ENCODE peak calls at places on chromosomes 13 and 19, in six cellular contexts. D is upper lobe of left lung, H is GM12878, Y is A549, O is HepG2, R is K562. P is an unnamed sample.
A peak's percentile ranks its signal among the peaks of the same experiment; 100 is the strongest.

GRCh38 chr13:24038846-24039330 is 121.6 kb upstream of the SPATA13 start:
- ATAC-seq in D (no peak), H (peak; percentile 74), Y (no peak), O (peak; percentile 53), R (no peak), P (peak; percentile 43)

GRCh38 chr19:10686661-10687517 is 14.3 kb upstream of the QTRT1 start:
- ATAC-seq in D (no peak), H (no peak), Y (no peak), O (no peak), R (no peak), P (no peak)

GRCh38 chr19:48676887-48677286 is 4.1 kb upstream of the NTN5 start:
- ATAC-seq in D (no peak), H (no peak), Y (no peak), O (no peak), R (no peak), P (no peak)

GRCh38 chr13:42378383-42378780 is 106.4 kb downstream of the AKAP11 start:
- ATAC-seq in D (no peak), H (peak; percentile 74), Y (no peak), O (no peak), R (no peak), P (no peak)

GRCh38 chr13:28735481-28736029 is 16.8 kb upstream of the SLC46A3 start:
- ATAC-seq in D (no peak), H (no peak), Y (no peak), O (no peak), R (no peak), P (no peak)

GRCh38 chr19:30165228-30165813 is 206.9 kb upstream of the ZNF536 start:
- ATAC-seq in D (no peak), H (no peak), Y (no peak), O (no peak), R (no peak), P (no peak)

GRCh38 chr13:107271226-107271625 is 703.3 kb upstream of the ARGLU1 start:
- ATAC-seq in D (no peak), H (no peak), Y (no peak), O (no peak), R (no peak), P (no peak)

GRCh38 chr19:18712981-18713380 is 29.5 kb downstream of the CRTC1 start:
- ATAC-seq in D (no peak), H (no peak), Y (no peak), O (no peak), R (no peak), P (no peak)

GRCh38 chr19:3784607-3785463 is 1.3 kb downstream of the MATK start:
- ATAC-seq in D (peak; percentile 28), H (no peak), Y (peak; percentile 65), O (peak; percentile 21), R (no peak), P (no peak)

GRCh38 chr13:19794552-19795143 is 11.9 kb upstream of the PSPC1 start:
- ATAC-seq in D (peak; percentile 70), H (no peak), Y (no peak), O (no peak), R (no peak), P (no peak)

GRCh38 chr13:113499936-113500335 is 9.4 kb upstream of the DCUN1D2 start:
- ATAC-seq in D (no peak), H (no peak), Y (no peak), O (no peak), R (no peak), P (no peak)

GRCh38 chr13:28336193-28336657 is 158.7 kb downstream of the FLT1 start:
- ATAC-seq in D (no peak), H (no peak), Y (no peak), O (no peak), R (no peak), P (peak; percentile 71)

GRCh38 chr19:12864721-12865715 is 16.2 kb downstream of the DNASE2 start:
- ATAC-seq in D (no peak), H (no peak), Y (no peak), O (peak; percentile 85), R (no peak), P (no peak)

GRCh38 chr19:3604987-3605343 is 1.7 kb downstream of the TBXA2R start:
- ATAC-seq in D (no peak), H (peak; percentile 68), Y (no peak), O (peak; percentile 4), R (no peak), P (no peak)

GRCh38 chr13:96052655-96053002 is 572 bp downstream of the UGGT2 start:
- ATAC-seq in D (peak; percentile 73), H (peak; percentile 80), Y (peak; percentile 82), O (peak; percentile 59), R (peak; percentile 88), P (peak; percentile 59)

GRCh38 chr19:18073197-18073596 is 13.5 kb downstream of the IL12RB1 start:
- ATAC-seq in D (no peak), H (no peak), Y (no peak), O (no peak), R (no peak), P (no peak)

GRCh38 chr19:45177817-45178261 is at the start of gene TRAPPC6A:
- ATAC-seq in D (peak; percentile 1), H (peak; percentile 5), Y (peak; percentile 33), O (peak; percentile 11), R (peak; percentile 5), P (peak; percentile 0)

GRCh38 chr13:113929628-113930615 is 44.0 kb downstream of the C13orf46 start:
- ATAC-seq in D (no peak), H (no peak), Y (no peak), O (peak; percentile 26), R (no peak), P (no peak)

GRCh38 chr13:33235078-33235477 is 50.5 kb downstream of the STARD13 start:
- ATAC-seq in D (peak; percentile 81), H (no peak), Y (no peak), O (peak; percentile 78), R (no peak), P (peak; percentile 83)

GRCh38 chr13:109610517-109610916 is 175.9 kb downstream of the IRS2 start:
- ATAC-seq in D (peak; percentile 52), H (peak; percentile 72), Y (no peak), O (peak; percentile 86), R (peak; percentile 85), P (no peak)

GRCh38 chr13:51305558-51305957 is 33.9 kb upstream of the SERPINE3 start:
- ATAC-seq in D (no peak), H (no peak), Y (no peak), O (no peak), R (no peak), P (no peak)

GRCh38 chr13:50519866-50520265 is 323.6 kb downstream of the DLEU7 start:
- ATAC-seq in D (no peak), H (no peak), Y (no peak), O (no peak), R (no peak), P (no peak)

GRCh38 chr13:98523455-98524102 is 53.3 kb downstream of the STK24 start:
- ATAC-seq in D (no peak), H (peak; percentile 67), Y (no peak), O (no peak), R (no peak), P (no peak)

GRCh38 chr13:96898855-96899254 is 95.4 kb downstream of the OXGR1 start:
- ATAC-seq in D (no peak), H (no peak), Y (no peak), O (no peak), R (no peak), P (no peak)

GRCh38 chr13:27228131-27228530 is 23.2 kb upstream of the RPL21 start:
- ATAC-seq in D (no peak), H (peak; percentile 48), Y (no peak), O (no peak), R (no peak), P (no peak)

GRCh38 chr19:7650148-7650547 is 13.2 kb downstream of the STXBP2 start:
- ATAC-seq in D (no peak), H (no peak), Y (no peak), O (no peak), R (no peak), P (no peak)

GRCh38 chr19:42596391-42597071 is 1.8 kb upstream of the CEACAM8 start:
- ATAC-seq in D (peak; percentile 52), H (peak; percentile 83), Y (peak; percentile 44), O (peak; percentile 86), R (peak; percentile 95), P (no peak)

GRCh38 chr19:2454962-2455409 is 1.8 kb downstream of the LMNB2 start:
- ATAC-seq in D (no peak), H (no peak), Y (no peak), O (no peak), R (no peak), P (no peak)
- H3K4me3 ChIP-seq in D (no peak overlapping the region), H (peak overlapping the region; percentile 99), Y (peak overlapping the region; percentile 98), O (peak overlapping the region; percentile 85), R (peak overlapping the region; percentile 100), P (no peak overlapping the region)

GRCh38 chr13:39864221-39864620 is 208.8 kb downstream of the COG6 start:
- ATAC-seq in D (no peak), H (no peak), Y (no peak), O (no peak), R (no peak), P (no peak)
- H3K4me1 ChIP-seq in D (no peaks in the 10 kb centered on the region), H (no peaks in the 10 kb centered on the region), Y (no peaks in the 10 kb centered on the region), O (no peaks in the 10 kb centered on the region), R (no peaks in the 10 kb centered on the region), P (no peaks in the 10 kb centered on the region)

DNA sequence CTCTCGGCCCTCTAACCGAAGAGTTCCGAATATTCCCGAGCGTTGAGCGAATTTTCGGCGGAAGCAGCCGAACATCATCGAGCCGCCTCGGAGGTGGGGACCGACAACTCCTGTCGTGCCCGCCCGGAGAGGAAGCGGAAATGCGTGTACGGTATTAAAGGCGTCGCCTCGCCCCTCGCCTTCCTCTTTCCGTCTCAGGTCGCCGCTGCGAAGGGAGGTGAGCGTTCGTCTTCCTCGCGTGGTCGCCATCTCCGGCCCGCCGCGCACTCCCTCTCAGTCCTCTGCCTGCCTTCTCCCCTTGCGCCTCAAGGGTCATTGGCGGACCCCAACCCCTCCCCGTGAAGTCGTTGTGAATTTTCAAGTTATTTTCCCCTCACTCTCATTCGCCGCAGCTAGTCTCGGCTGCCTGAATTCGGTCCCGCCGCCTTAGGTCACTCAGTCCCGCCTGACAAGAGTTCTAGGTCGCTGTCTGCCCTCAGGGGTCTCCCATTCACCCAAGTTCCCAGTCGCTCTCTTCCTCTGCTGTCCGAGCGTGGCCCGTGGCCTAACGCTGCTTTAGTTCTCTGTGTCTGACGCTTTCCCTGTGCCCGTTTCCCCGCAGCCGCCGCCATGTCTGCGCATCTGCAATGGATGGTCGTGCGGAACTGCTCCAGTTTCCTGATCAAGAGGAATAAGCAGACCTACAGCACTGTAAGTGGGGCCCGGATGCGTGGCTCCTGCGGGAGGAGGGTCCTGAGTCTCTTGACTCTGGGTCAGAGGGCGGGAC is at the start of gene RPL28:
- ATAC-seq in D (peak; percentile 95), H (peak; percentile 80), Y (peak; percentile 54), O (peak; percentile 77), R (peak; percentile 80), P (peak; percentile 92)
- TF ChIP-seq EP300 in D (no peak), H (no peak), Y (no peak), O (no peak), R (peak; percentile 3), P (no peak)

GRCh38 chr19:38840583-38840968 is 9.0 kb upstream of the ECH1 start:
- ATAC-seq in D (no peak), H (no peak), Y (no peak), O (no peak), R (no peak), P (no peak)

GRCh38 chr19:38841787-38842438 is 7.9 kb downstream of the HNRNPL start:
- ATAC-seq in D (no peak), H (no peak), Y (no peak), O (no peak), R (no peak), P (no peak)

GRCh38 chr19:38842439-38843174 is 7.2 kb downstream of the HNRNPL start:
- ATAC-seq in D (no peak), H (peak; percentile 51), Y (no peak), O (peak; percentile 1), R (no peak), P (no peak)

GRCh38 chr19:38839816-38840582 is 8.4 kb upstream of the ECH1 start:
- ATAC-seq in D (no peak), H (no peak), Y (no peak), O (no peak), R (no peak), P (no peak)

GRCh38 chr19:38841180-38841766 is 8.5 kb downstream of the HNRNPL start:
- ATAC-seq in D (no peak), H (no peak), Y (no peak), O (no peak), R (no peak), P (no peak)
- H3K4me3 ChIP-seq in D (no peak overlapping the region), H (no peak overlapping the region), Y (no peak overlapping the region), O (no peak overlapping the region), R (no peak overlapping the region), P (no peak overlapping the region)

P was measured in gastroesophageal sphincter.